ENCODE peak calls at places on chromosomes 7 and 10, in six cellular contexts. Q, X, G, J, B and H are unnamed samples.
A peak's percentile ranks its signal among the peaks of the same experiment; 100 is the strongest.

GRCh38 chr10:63164045-63164722 is 31.1 kb downstream of the NRBF2 start:
- DNase-seq in Q (no peak), X (no peak), G (no peak), J (no peak), B (no peak), H (no peak)

GRCh38 chr10:91380873-91381561 is 29.1 kb upstream of the HECTD2 start:
- DNase-seq in Q (no peak), X (no peak), G (peak; percentile 63), J (no peak), B (peak; percentile 80), H (no peak)

GRCh38 chr7:139618482-139619366 is 95.2 kb downstream of the CLEC2L start:
- DNase-seq in Q (no peak), X (no peak), G (peak; percentile 27), J (no peak), B (peak; percentile 55), H (peak; percentile 44)

GRCh38 chr7:1210979-1211608 is 21.6 kb upstream of the UNCX start:
- DNase-seq in Q (no peak), X (no peak), G (no peak), J (no peak), B (no peak), H (no peak)

GRCh38 chr10:116796910-116797513 is 52.3 kb upstream of the ENO4 start:
- DNase-seq in Q (peak; percentile 33), X (peak; percentile 54), G (peak; percentile 65), J (no peak), B (peak; percentile 72), H (peak; percentile 80)

GRCh38 chr7:99121496-99122021 is 22.3 kb downstream of the SMURF1 start:
- DNase-seq in Q (no peak), X (peak; percentile 52), G (no peak), J (no peak), B (no peak), H (no peak)

GRCh38 chr10:91251430-91252056 is 31.1 kb downstream of the PCGF5 start:
- DNase-seq in Q (peak; percentile 14), X (peak; percentile 18), G (peak; percentile 69), J (no peak), B (peak; percentile 48), H (peak; percentile 72)

GRCh38 chr7:69464035-69464434 is 134.2 kb upstream of the AUTS2 start:
- DNase-seq in Q (no peak), X (no peak), G (no peak), J (no peak), B (no peak), H (no peak)

GRCh38 chr7:22833113-22833512 is 10.5 kb upstream of the TOMM7 start:
- DNase-seq in Q (no peak), X (no peak), G (no peak), J (no peak), B (no peak), H (no peak)

GRCh38 chr10:126243306-126243705 is 145.0 kb downstream of the ADAM12 start:
- DNase-seq in Q (no peak), X (no peak), G (no peak), J (no peak), B (no peak), H (no peak)

GRCh38 chr7:157831143-157831900 is 494.5 kb downstream of the DNAJB6 start:
- DNase-seq in Q (no peak), X (no peak), G (no peak), J (peak; percentile 23), B (no peak), H (no peak)

GRCh38 chr10:70122742-70123141 is 9.9 kb downstream of the AIFM2 start:
- DNase-seq in Q (no peak), X (no peak), G (no peak), J (no peak), B (no peak), H (no peak)

GRCh38 chr7:74572301-74573090 is 85.0 kb upstream of the GTF2I start:
- DNase-seq in Q (no peak), X (no peak), G (peak; percentile 55), J (no peak), B (no peak), H (no peak)

GRCh38 chr7:107528461-107528860 is 35.3 kb downstream of the COG5 start:
- DNase-seq in Q (no peak), X (no peak), G (no peak), J (no peak), B (no peak), H (no peak)

GRCh38 chr7:145732521-145732920 is 384.1 kb upstream of the CNTNAP2 start:
- DNase-seq in Q (no peak), X (no peak), G (no peak), J (no peak), B (no peak), H (no peak)

GRCh38 chr7:45644237-45644636 is 70.1 kb downstream of the ADCY1 start:
- DNase-seq in Q (no peak), X (no peak), G (no peak), J (peak; percentile 12), B (no peak), H (no peak)

GRCh38 chr7:149882264-149883048 is 8.7 kb downstream of the ATP6V0E2 start:
- DNase-seq in Q (no peak), X (no peak), G (no peak), J (no peak), B (no peak), H (no peak)

GRCh38 chr10:113093188-113094113 is 143.4 kb downstream of the TCF7L2 start:
- DNase-seq in Q (no peak), X (no peak), G (peak; percentile 97), J (no peak), B (no peak), H (no peak)

GRCh38 chr10:51230828-51231227 is 156.5 kb downstream of the PRKG1 start:
- DNase-seq in Q (no peak), X (no peak), G (no peak), J (no peak), B (no peak), H (no peak)

GRCh38 chr10:34751272-34751671 is 63.8 kb downstream of the PARD3 start:
- DNase-seq in Q (no peak), X (no peak), G (no peak), J (no peak), B (no peak), H (no peak)

GRCh38 chr10:30057421-30057841 is 2.0 kb downstream of the JCAD start:
- DNase-seq in Q (no peak), X (no peak), G (no peak), J (no peak), B (peak; percentile 73), H (no peak)

GRCh38 chr7:128710391-128710930 is 28.7 kb upstream of the CALU start:
- DNase-seq in Q (no peak), X (no peak), G (no peak), J (no peak), B (no peak), H (no peak)

GRCh38 chr10:116264296-116264695 is 8.7 kb downstream of the GFRA1 start:
- DNase-seq in Q (no peak), X (no peak), G (no peak), J (no peak), B (no peak), H (no peak)

GRCh38 chr10:125094111-125094705 is 66.2 kb downstream of the CTBP2 start:
- DNase-seq in Q (no peak), X (no peak), G (no peak), J (no peak), B (no peak), H (no peak)
- H3K4me1 ChIP-seq in Q (no peaks in the 10 kb centered on the region), X (peaks cover 77% of the 10 kb centered on the region), G (peaks cover 5% of the 10 kb centered on the region), J (peaks cover 43% of the 10 kb centered on the region), B (peaks cover 57% of the 10 kb centered on the region), H (peaks cover 35% of the 10 kb centered on the region)

GRCh38 chr10:72622271-72622670 is 3.6 kb downstream of the MICU1 start:
- DNase-seq in Q (no peak), X (no peak), G (no peak), J (no peak), B (no peak), H (no peak)

GRCh38 chr10:72625276-72625607 is 637 bp downstream of the MICU1 start:
- DNase-seq in Q (no peak), X (no peak), G (no peak), J (no peak), B (no peak), H (no peak)

GRCh38 chr10:72625608-72626443 is at the start of gene MICU1:
- DNase-seq in Q (peak; percentile 89), X (peak; percentile 96), G (peak; percentile 98), J (peak; percentile 95), B (peak; percentile 97), H (peak; percentile 96)

GRCh38 chr10:72630144-72630543 is 4.3 kb upstream of the MICU1 start:
- DNase-seq in Q (no peak), X (no peak), G (no peak), J (no peak), B (no peak), H (no peak)

GRCh38 chr10:72626444-72626754 is 520 bp upstream of the MICU1 start:
- DNase-seq in Q (no peak), X (no peak), G (no peak), J (no peak), B (no peak), H (no peak)
- H3K4me3 ChIP-seq in Q (peak overlapping the region; percentile 89), X (peak overlapping the region; percentile 85), G (peak overlapping the region; percentile 22), J (peak overlapping the region; percentile 77), B (peak overlapping the region; percentile 61), H (peak overlapping the region; percentile 88)

GRCh38 chr10:103784723-103785418 is 70.5 kb downstream of the SH3PXD2A start:
- DNase-seq in Q (no peak), X (no peak), G (peak; percentile 51), J (no peak), B (no peak), H (no peak)

GRCh38 chr10:103786020-103786419 is 69.4 kb downstream of the SH3PXD2A start:
- DNase-seq in Q (no peak), X (no peak), G (no peak), J (no peak), B (no peak), H (no peak)

GRCh38 chr10:103781329-103782061 is 73.9 kb downstream of the SH3PXD2A start:
- DNase-seq in Q (no peak), X (no peak), G (peak; percentile 71), J (no peak), B (peak; percentile 69), H (no peak)

GRCh38 chr10:103784089-103784488 is 71.3 kb downstream of the SH3PXD2A start:
- DNase-seq in Q (no peak), X (no peak), G (no peak), J (no peak), B (no peak), H (no peak)

GRCh38 chr10:103783686-103784085 is 71.7 kb downstream of the SH3PXD2A start:
- DNase-seq in Q (no peak), X (no peak), G (no peak), J (no peak), B (no peak), H (no peak)
- H3K4me1 ChIP-seq in Q (no peaks in the 10 kb centered on the region), X (peaks cover 74% of the 10 kb centered on the region), G (peaks cover 2% of the 10 kb centered on the region), J (peaks cover 42% of the 10 kb centered on the region), B (peaks cover 5% of the 10 kb centered on the region), H (no peaks in the 10 kb centered on the region)

DNA sequence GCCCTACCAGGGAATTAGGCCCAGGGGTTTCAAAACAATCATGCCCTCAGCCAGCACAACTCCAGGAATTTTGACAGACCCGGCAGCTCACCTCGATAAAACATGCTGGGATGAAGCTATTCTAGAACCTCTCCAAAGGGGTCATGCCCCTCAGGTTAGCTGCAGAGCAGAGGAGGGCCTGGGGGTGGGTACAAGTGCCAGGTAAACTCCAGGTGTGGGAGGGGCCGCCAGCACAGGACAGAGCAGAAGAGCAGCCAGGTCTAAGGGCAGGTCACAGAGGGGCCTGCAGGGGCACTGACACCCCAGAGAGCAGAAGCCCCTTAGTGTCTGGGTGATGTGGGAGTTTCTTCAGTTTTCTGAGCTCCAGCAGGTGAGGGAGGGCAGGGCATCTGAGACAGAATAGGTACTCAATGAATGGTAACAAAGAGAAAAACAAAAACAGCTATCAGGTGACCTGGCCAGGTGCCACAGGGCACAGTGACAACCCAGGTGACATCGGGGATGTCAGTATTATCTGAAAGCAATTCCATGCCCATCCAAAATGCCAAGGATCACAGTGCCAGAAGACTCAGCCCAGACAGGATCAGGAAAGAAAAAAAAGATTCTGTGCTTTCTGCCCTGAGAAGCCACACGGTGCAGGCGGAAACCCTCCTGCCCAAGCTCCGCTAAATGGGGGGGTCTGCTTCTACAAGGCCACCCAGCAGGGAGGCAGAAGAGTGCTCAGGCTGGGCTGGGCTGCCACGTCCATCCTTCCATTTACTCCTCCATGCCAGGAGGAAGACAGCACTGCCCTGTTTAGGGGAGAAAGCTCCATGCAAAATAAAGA is 104.5 kb downstream of the TNS3 start:
- DNase-seq in Q (no peak), X (no peak), G (no peak), J (peak; percentile 27), B (no peak), H (no peak)
- H3K4me3 ChIP-seq in Q (no peak overlapping the region), X (no peak overlapping the region), G (no peak overlapping the region), J (no peak overlapping the region), B (no peak overlapping the region), H (no peak overlapping the region)